ENCODE peak calls at places on chromosomes 13 and 19, in six cellular contexts. One of them, this sample, is unnamed. For H3K4me1, the result is how much of the 10 kb centered on the place peaks cover.

GRCh38 chr19:50518091-50519005 is 4.6 kb upstream of the ASPDH start:
- DNase-seq in GM23338: peak
- DNase-seq in neural progenitor cell: no peak
- DNase-seq in GM23248: no peak
- DNase-seq in PC-3: no peak
- DNase-seq in SK-N-SH: no peak
- DNase-seq in this sample: no peak

GRCh38 chr13:106507560-106508274 is 27.7 kb downstream of the EFNB2 start:
- DNase-seq in GM23338: peak
- DNase-seq in neural progenitor cell: peak
- DNase-seq in GM23248: peak
- DNase-seq in PC-3: peak
- DNase-seq in SK-N-SH: no peak
- DNase-seq in this sample: no peak

GRCh38 chr13:63696055-63696454 is 2280.4 kb upstream of the PCDH20 start:
- DNase-seq in GM23338: no peak
- DNase-seq in neural progenitor cell: no peak
- DNase-seq in GM23248: no peak
- DNase-seq in PC-3: peak
- DNase-seq in SK-N-SH: no peak
- DNase-seq in this sample: no peak

GRCh38 chr13:43058318-43058674 is 34.9 kb downstream of the DNAJC15 start:
- DNase-seq in GM23338: no peak
- DNase-seq in neural progenitor cell: no peak
- DNase-seq in GM23248: peak
- DNase-seq in PC-3: peak
- DNase-seq in SK-N-SH: no peak
- DNase-seq in this sample: no peak

GRCh38 chr19:54154603-54155345 is 4.7 kb downstream of the LENG1 start:
- DNase-seq in GM23338: no peak
- DNase-seq in neural progenitor cell: no peak
- DNase-seq in GM23248: peak
- DNase-seq in PC-3: no peak
- DNase-seq in SK-N-SH: no peak
- DNase-seq in this sample: no peak

GRCh38 chr13:75417647-75418046 is 64.3 kb downstream of the TBC1D4 start:
- DNase-seq in GM23338: no peak
- DNase-seq in neural progenitor cell: no peak
- DNase-seq in GM23248: no peak
- DNase-seq in PC-3: peak
- DNase-seq in SK-N-SH: no peak
- DNase-seq in this sample: no peak

GRCh38 chr13:45536224-45536623 is 71.5 kb downstream of the COG3 start:
- DNase-seq in GM23338: no peak
- DNase-seq in neural progenitor cell: no peak
- DNase-seq in GM23248: no peak
- DNase-seq in PC-3: no peak
- DNase-seq in SK-N-SH: no peak
- DNase-seq in this sample: no peak

GRCh38 chr19:46634656-46635218 is 1.3 kb downstream of the GNG8 start:
- DNase-seq in GM23338: peak
- DNase-seq in neural progenitor cell: peak
- DNase-seq in GM23248: no peak
- DNase-seq in PC-3: no peak
- DNase-seq in SK-N-SH: no peak
- DNase-seq in this sample: no peak

GRCh38 chr13:48086272-48086671 is 8.6 kb downstream of the MED4 start:
- DNase-seq in GM23338: no peak
- DNase-seq in neural progenitor cell: peak
- DNase-seq in GM23248: no peak
- DNase-seq in PC-3: no peak
- DNase-seq in SK-N-SH: no peak
- DNase-seq in this sample: no peak

GRCh38 chr13:94313321-94313720 is 166.2 kb downstream of the DCT start:
- DNase-seq in GM23338: no peak
- DNase-seq in neural progenitor cell: no peak
- DNase-seq in GM23248: no peak
- DNase-seq in PC-3: no peak
- DNase-seq in SK-N-SH: no peak
- DNase-seq in this sample: no peak

GRCh38 chr19:20513179-20513934 is 52.2 kb downstream of the ZNF737 start:
- DNase-seq in GM23338: peak
- DNase-seq in neural progenitor cell: no peak
- DNase-seq in GM23248: no peak
- DNase-seq in PC-3: no peak
- DNase-seq in SK-N-SH: no peak
- DNase-seq in this sample: no peak

GRCh38 chr13:52446265-52446664 is 4.2 kb downstream of the VPS36 start:
- DNase-seq in GM23338: no peak
- DNase-seq in neural progenitor cell: no peak
- DNase-seq in GM23248: no peak
- DNase-seq in PC-3: peak
- DNase-seq in SK-N-SH: no peak
- DNase-seq in this sample: no peak

GRCh38 chr13:99436686-99437416 is 64.4 kb upstream of the TM9SF2 start:
- DNase-seq in GM23338: peak
- DNase-seq in neural progenitor cell: peak
- DNase-seq in GM23248: peak
- DNase-seq in PC-3: peak
- DNase-seq in SK-N-SH: peak
- DNase-seq in this sample: peak

GRCh38 chr13:19643652-19644051 is 10.2 kb downstream of the MPHOSPH8 start:
- DNase-seq in GM23338: no peak
- DNase-seq in neural progenitor cell: no peak
- DNase-seq in GM23248: no peak
- DNase-seq in PC-3: no peak
- DNase-seq in SK-N-SH: no peak
- DNase-seq in this sample: no peak

GRCh38 chr13:79406597-79406908 is 498 bp upstream of the RBM26 start:
- DNase-seq in GM23338: no peak
- DNase-seq in neural progenitor cell: no peak
- DNase-seq in GM23248: no peak
- DNase-seq in PC-3: no peak
- DNase-seq in SK-N-SH: no peak
- DNase-seq in this sample: no peak

GRCh38 chr19:46299004-46299509 is 2.2 kb downstream of the HIF3A start:
- DNase-seq in GM23338: no peak
- DNase-seq in neural progenitor cell: no peak
- DNase-seq in GM23248: peak
- DNase-seq in PC-3: peak
- DNase-seq in SK-N-SH: peak
- DNase-seq in this sample: no peak

GRCh38 chr19:19276386-19276785 is 3.3 kb upstream of the TM6SF2 start:
- DNase-seq in GM23338: no peak
- DNase-seq in neural progenitor cell: no peak
- DNase-seq in GM23248: peak
- DNase-seq in PC-3: no peak
- DNase-seq in SK-N-SH: peak
- DNase-seq in this sample: no peak

GRCh38 chr19:41882568-41883462 is at the start of gene ARHGEF1:
- DNase-seq in GM23338: peak
- DNase-seq in neural progenitor cell: peak
- DNase-seq in GM23248: peak
- DNase-seq in PC-3: peak
- DNase-seq in SK-N-SH: peak
- DNase-seq in this sample: peak

GRCh38 chr13:46995874-46996273 is 99.0 kb upstream of the HTR2A start:
- DNase-seq in GM23338: no peak
- DNase-seq in neural progenitor cell: no peak
- DNase-seq in GM23248: no peak
- DNase-seq in PC-3: no peak
- DNase-seq in SK-N-SH: no peak
- DNase-seq in this sample: peak

GRCh38 chr13:54241719-54242118 is 1213.1 kb downstream of the OLFM4 start:
- DNase-seq in GM23338: no peak
- DNase-seq in neural progenitor cell: no peak
- DNase-seq in GM23248: no peak
- DNase-seq in PC-3: no peak
- DNase-seq in SK-N-SH: no peak
- DNase-seq in this sample: no peak

GRCh38 chr13:25214371-25215252 is 42.5 kb upstream of the AMER2 start:
- DNase-seq in GM23338: peak
- DNase-seq in neural progenitor cell: no peak
- DNase-seq in GM23248: peak
- DNase-seq in PC-3: peak
- DNase-seq in SK-N-SH: no peak
- DNase-seq in this sample: no peak

GRCh38 chr19:48630289-48631036 is 6.7 kb downstream of the DBP start:
- DNase-seq in GM23338: peak
- DNase-seq in neural progenitor cell: peak
- DNase-seq in GM23248: peak
- DNase-seq in PC-3: no peak
- DNase-seq in SK-N-SH: no peak
- DNase-seq in this sample: no peak

GRCh38 chr13:50115695-50116094 is 100.5 kb downstream of the KCNRG start:
- DNase-seq in GM23338: no peak
- DNase-seq in neural progenitor cell: no peak
- DNase-seq in GM23248: no peak
- DNase-seq in PC-3: no peak
- DNase-seq in SK-N-SH: no peak
- DNase-seq in this sample: no peak

GRCh38 chr13:91185294-91185863 is 162.1 kb upstream of the MIR17HG start:
- DNase-seq in GM23338: peak
- DNase-seq in neural progenitor cell: peak
- DNase-seq in GM23248: peak
- DNase-seq in PC-3: peak
- DNase-seq in SK-N-SH: peak
- DNase-seq in this sample: peak

GRCh38 chr19:43668406-43669158 is 1.4 kb downstream of the PLAUR start:
- DNase-seq in GM23338: peak
- DNase-seq in neural progenitor cell: peak
- DNase-seq in GM23248: peak
- DNase-seq in PC-3: peak
- DNase-seq in SK-N-SH: peak
- DNase-seq in this sample: peak

GRCh38 chr13:93861818-93862217 is 617.7 kb downstream of the DCT start:
- DNase-seq in GM23338: no peak
- DNase-seq in neural progenitor cell: no peak
- DNase-seq in GM23248: peak
- DNase-seq in PC-3: no peak
- DNase-seq in SK-N-SH: no peak
- DNase-seq in this sample: no peak

GRCh38 chr13:98575009-98575866 is 1.7 kb downstream of the STK24 start:
- DNase-seq in GM23338: no peak
- DNase-seq in neural progenitor cell: peak
- DNase-seq in GM23248: peak
- DNase-seq in PC-3: no peak
- DNase-seq in SK-N-SH: no peak
- DNase-seq in this sample: peak

GRCh38 chr19:1079566-1080111 is 12.7 kb downstream of the ARHGAP45 start:
- DNase-seq in GM23338: peak
- DNase-seq in neural progenitor cell: no peak
- DNase-seq in GM23248: no peak
- DNase-seq in PC-3: no peak
- DNase-seq in SK-N-SH: peak
- DNase-seq in this sample: no peak

GRCh38 chr19:42433503-42434260 is 6.5 kb upstream of the LIPE start:
- DNase-seq in GM23338: peak
- DNase-seq in neural progenitor cell: peak
- DNase-seq in GM23248: peak
- DNase-seq in PC-3: peak
- DNase-seq in SK-N-SH: no peak
- DNase-seq in this sample: peak

GRCh38 chr13:30841161-30841560 is 64.9 kb upstream of the MEDAG start:
- DNase-seq in GM23338: no peak
- DNase-seq in neural progenitor cell: no peak
- DNase-seq in GM23248: peak
- DNase-seq in PC-3: no peak
- DNase-seq in SK-N-SH: no peak
- DNase-seq in this sample: no peak

GRCh38 chr13:45728759-45729158 is 26.6 kb downstream of the CBY2 start:
- DNase-seq in GM23338: peak
- DNase-seq in neural progenitor cell: peak
- DNase-seq in GM23248: peak
- DNase-seq in PC-3: peak
- DNase-seq in SK-N-SH: no peak
- DNase-seq in this sample: peak

GRCh38 chr19:7706662-7707454 is 4.9 kb upstream of the FCER2 start:
- DNase-seq in GM23338: no peak
- DNase-seq in neural progenitor cell: no peak
- DNase-seq in GM23248: no peak
- DNase-seq in PC-3: no peak
- DNase-seq in SK-N-SH: no peak
- DNase-seq in this sample: peak
- H3K4me1 ChIP-seq in GM23338: under half
- H3K4me1 ChIP-seq in neural progenitor cell: under half
- H3K4me1 ChIP-seq in GM23248: under half
- H3K4me1 ChIP-seq in PC-3: under half
- H3K4me1 ChIP-seq in SK-N-SH: under half
- H3K4me1 ChIP-seq in this sample: half or more

GRCh38 chr19:14138576-14139265 is 2.3 kb upstream of the ASF1B start:
- DNase-seq in GM23338: no peak
- DNase-seq in neural progenitor cell: no peak
- DNase-seq in GM23248: peak
- DNase-seq in PC-3: no peak
- DNase-seq in SK-N-SH: no peak
- DNase-seq in this sample: no peak
- TF ChIP-seq EZH2phosphoT487 in GM23338: no peak
- TF ChIP-seq EZH2phosphoT487 in neural progenitor cell: no peak
- TF ChIP-seq EZH2phosphoT487 in GM23248: no peak
- TF ChIP-seq EZH2phosphoT487 in PC-3: no peak
- TF ChIP-seq EZH2phosphoT487 in SK-N-SH: no peak
- TF ChIP-seq EZH2phosphoT487 in this sample: no peak

GRCh38 chr13:24168980-24169379 is 8.5 kb downstream of the SPATA13 start:
- DNase-seq in GM23338: no peak
- DNase-seq in neural progenitor cell: no peak
- DNase-seq in GM23248: peak
- DNase-seq in PC-3: no peak
- DNase-seq in SK-N-SH: no peak
- DNase-seq in this sample: no peak
- H3K4me1 ChIP-seq in GM23338: under half
- H3K4me1 ChIP-seq in neural progenitor cell: under half
- H3K4me1 ChIP-seq in GM23248: half or more
- H3K4me1 ChIP-seq in PC-3: under half
- H3K4me1 ChIP-seq in SK-N-SH: under half
- H3K4me1 ChIP-seq in this sample: under half

GRCh38 chr13:110893571-110893970 is 21.3 kb downstream of the ANKRD10 start:
- DNase-seq in GM23338: no peak
- DNase-seq in neural progenitor cell: no peak
- DNase-seq in GM23248: no peak
- DNase-seq in PC-3: no peak
- DNase-seq in SK-N-SH: no peak
- DNase-seq in this sample: no peak
- TF ChIP-seq EZH2phosphoT487 in GM23338: no peak
- TF ChIP-seq EZH2phosphoT487 in neural progenitor cell: no peak
- TF ChIP-seq EZH2phosphoT487 in GM23248: no peak
- TF ChIP-seq EZH2phosphoT487 in PC-3: no peak
- TF ChIP-seq EZH2phosphoT487 in SK-N-SH: no peak
- TF ChIP-seq EZH2phosphoT487 in this sample: no peak

This sample was measured in OCI-LY7.